ENCODE peak calls at places on chromosome 17, in five cellular contexts. M is cardiac muscle cell, T is A673, E is BJ, Z is pancreas. L is an unnamed sample.
A peak's percentile ranks its signal among the peaks of the same experiment; 100 is the strongest.

GRCh38 chr17:48545539-48545938 is 630 bp upstream of the HOXB2 start:
- DNase-seq in M (no peak), E (no peak), Z (no peak), T (no peak), L (no peak)

GRCh38 chr17:2369039-2369438 is 31.7 kb downstream of the SGSM2 start:
- DNase-seq in Z (no peak), T (no peak), E (no peak), M (no peak), L (no peak)

GRCh38 chr17:58809564-58809936 is 53.9 kb downstream of the PPM1E start:
- DNase-seq in M (no peak), T (no peak), E (no peak), Z (no peak), L (no peak)

GRCh38 chr17:51275381-51275780 is 15.0 kb downstream of the UTP18 start:
- DNase-seq in Z (no peak), T (no peak), M (no peak), E (peak; percentile 81), L (no peak)

GRCh38 chr17:19361326-19361725 is 1.2 kb downstream of the B9D1 start:
- DNase-seq in M (no peak), T (no peak), E (no peak), Z (no peak), L (no peak)

GRCh38 chr17:27290916-27291598 is 2.9 kb upstream of the WSB1 start:
- DNase-seq in M (peak; percentile 31), E (no peak), T (no peak), Z (no peak), L (no peak)

GRCh38 chr17:42918902-42919521 is 18.4 kb downstream of the G6PC1 start:
- DNase-seq in M (no peak), T (no peak), E (no peak), Z (no peak), L (no peak)

GRCh38 chr17:13671341-13671740 is 69.6 kb upstream of the HS3ST3A1 start:
- DNase-seq in M (no peak), E (no peak), T (no peak), Z (no peak), L (no peak)

GRCh38 chr17:62033317-62033716 is 31.8 kb downstream of the MED13 start:
- DNase-seq in Z (no peak), M (no peak), T (no peak), E (no peak), L (no peak)

GRCh38 chr17:70060415-70060814 is 14.6 kb upstream of the KCNJ16 start:
- DNase-seq in T (no peak), M (no peak), E (no peak), Z (no peak), L (no peak)

GRCh38 chr17:43834106-43834505 is 1.2 kb upstream of the MPP3 start:
- DNase-seq in E (no peak), M (no peak), Z (no peak), T (no peak), L (no peak)

GRCh38 chr17:63930951-63931575 is 1.1 kb downstream of the CD79B start:
- DNase-seq in Z (peak; percentile 20), T (no peak), M (no peak), E (no peak), L (no peak)

GRCh38 chr17:40486513-40487370 is 14.7 kb downstream of the TNS4 start:
- DNase-seq in E (no peak), T (no peak), Z (no peak), M (no peak), L (no peak)

GRCh38 chr17:1222321-1222720 is 42.5 kb upstream of the ABR start:
- DNase-seq in T (no peak), M (no peak), Z (no peak), E (no peak), L (no peak)

GRCh38 chr17:55645361-55645760 is 77.3 kb downstream of the TMEM100 start:
- DNase-seq in E (no peak), M (no peak), Z (no peak), T (no peak), L (no peak)

GRCh38 chr17:83009414-83010322 is 69.7 kb upstream of the METRNL start:
- DNase-seq in M (no peak), E (no peak), Z (peak; percentile 19), T (no peak), L (no peak)

GRCh38 chr17:40059729-40060475 is 2.9 kb upstream of the THRA start:
- DNase-seq in Z (no peak), T (no peak), M (no peak), E (no peak), L (no peak)

GRCh38 chr17:83053021-83053778 is 26.2 kb upstream of the METRNL start:
- DNase-seq in E (no peak), T (no peak), Z (no peak), M (no peak), L (no peak)

GRCh38 chr17:82013341-82013740 is 9.3 kb downstream of the CENPX start:
- DNase-seq in E (no peak), M (no peak), Z (no peak), T (no peak), L (no peak)

GRCh38 chr17:59827721-59828477 is 64.8 kb downstream of the TUBD1 start:
- DNase-seq in E (no peak), T (no peak), Z (no peak), M (no peak), L (no peak)

GRCh38 chr17:40075216-40076100 is 12.7 kb downstream of the THRA start:
- DNase-seq in E (no peak), Z (peak; percentile 97), T (peak; percentile 44), M (peak; percentile 78), L (peak; percentile 81)

GRCh38 chr17:55572139-55572538 is 60.9 kb upstream of the SMIM36 start:
- DNase-seq in E (no peak), T (no peak), Z (no peak), M (no peak), L (no peak)

GRCh38 chr17:4488989-4489595 is 9.6 kb upstream of the SPNS2 start:
- DNase-seq in E (no peak), T (no peak), M (no peak), Z (no peak), L (no peak)

GRCh38 chr17:65170839-65171238 is 33.7 kb downstream of the RGS9 start:
- DNase-seq in E (no peak), Z (peak; percentile 82), T (no peak), M (no peak), L (no peak)

GRCh38 chr17:7854851-7855642 is at the start of gene TMEM88:
- DNase-seq in Z (peak; percentile 64), M (peak; percentile 87), E (no peak), T (no peak), L (no peak)

GRCh38 chr17:68085751-68086445 is 50.4 kb downstream of the KPNA2 start:
- DNase-seq in T (no peak), E (no peak), Z (no peak), M (no peak), L (peak; percentile 23)

GRCh38 chr17:43482103-43483012 is 1.4 kb upstream of the DHX8 start:
- DNase-seq in Z (no peak), T (no peak), M (no peak), E (no peak), L (no peak)

GRCh38 chr17:31310260-31310659 is 3.6 kb downstream of the EVI2B start:
- DNase-seq in M (no peak), Z (no peak), T (no peak), E (no peak), L (no peak)

DNA sequence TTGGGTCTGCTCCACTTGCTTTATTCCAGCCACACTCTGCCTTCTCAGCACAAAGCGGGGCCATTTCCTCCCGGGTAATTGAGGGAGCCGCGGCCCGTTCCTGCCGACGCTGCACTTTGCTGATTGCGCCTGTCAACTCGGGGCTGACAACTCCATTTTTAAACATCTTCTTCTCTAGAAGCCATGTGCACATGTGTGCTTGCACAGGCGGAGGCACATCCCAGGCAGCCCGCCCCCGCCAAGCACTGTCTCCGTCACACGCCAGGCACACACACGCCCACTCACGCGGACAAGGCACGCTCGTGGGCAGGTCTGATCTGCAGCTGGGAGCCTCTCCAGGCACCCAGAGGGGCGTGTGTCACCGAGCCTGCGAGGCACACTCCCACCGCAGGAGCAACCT is 63.2 kb downstream of the ENGASE start:
- DNase-seq in T (no peak), M (no peak), Z (no peak), E (no peak), L (no peak)
- H3K27me3 ChIP-seq in T (peaks cover 93% of the 10 kb centered on the region), M (no peaks in the 10 kb centered on the region), Z (peaks cover 4% of the 10 kb centered on the region), E (peaks cover 3% of the 10 kb centered on the region), L (peaks cover 7% of the 10 kb centered on the region)

GRCh38 chr17:16929281-16929680 is 42.6 kb downstream of the TNFRSF13B start:
- DNase-seq in T (no peak), Z (no peak), E (no peak), M (no peak), L (no peak)
- H3K27me3 ChIP-seq in T (no peaks in the 10 kb centered on the region), Z (no peaks in the 10 kb centered on the region), E (peaks cover 12% of the 10 kb centered on the region), M (no peaks in the 10 kb centered on the region), L (no peaks in the 10 kb centered on the region)

DNA sequence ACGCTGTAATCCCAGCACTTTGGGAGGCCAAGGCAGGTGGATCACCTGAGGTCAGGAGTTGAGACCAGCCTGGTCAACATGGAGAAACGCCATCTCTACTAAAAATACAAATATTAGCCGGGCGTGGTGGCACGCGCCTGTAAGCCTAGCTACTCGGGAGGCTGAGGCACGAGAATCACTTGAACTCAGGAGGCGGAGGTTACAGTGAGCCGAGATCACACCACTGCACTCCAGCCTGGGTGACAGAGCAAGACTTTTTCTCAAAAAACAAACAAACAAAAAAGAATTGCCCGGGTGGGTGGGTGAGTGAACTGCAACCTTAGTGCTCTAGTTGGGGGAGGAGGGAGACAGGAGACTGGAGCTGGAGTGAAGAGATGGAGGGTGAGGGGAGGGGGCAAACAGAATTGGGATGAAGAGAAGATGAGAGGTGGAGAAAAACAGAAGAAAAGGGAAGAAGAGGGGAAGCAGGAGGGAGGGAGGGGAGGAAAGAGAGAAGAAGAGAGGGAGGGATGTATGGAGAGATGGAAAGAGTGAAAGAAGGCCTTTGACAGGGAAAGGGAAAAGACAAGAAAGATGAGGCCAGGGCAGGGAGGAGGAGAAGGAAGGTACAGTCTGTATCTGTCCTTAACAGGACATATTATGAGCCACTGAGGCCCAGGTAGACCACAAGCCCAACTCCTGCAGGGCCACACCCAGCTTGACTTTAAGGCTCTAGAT is 5.5 kb upstream of the SRCIN1 start:
- DNase-seq in E (no peak), Z (no peak), M (no peak), T (no peak), L (no peak)
- H3K27me3 ChIP-seq in E (peaks cover 40% of the 10 kb centered on the region), Z (no peaks in the 10 kb centered on the region), M (peaks cover 40% of the 10 kb centered on the region), T (no peaks in the 10 kb centered on the region), L (no peaks in the 10 kb centered on the region)

DNA sequence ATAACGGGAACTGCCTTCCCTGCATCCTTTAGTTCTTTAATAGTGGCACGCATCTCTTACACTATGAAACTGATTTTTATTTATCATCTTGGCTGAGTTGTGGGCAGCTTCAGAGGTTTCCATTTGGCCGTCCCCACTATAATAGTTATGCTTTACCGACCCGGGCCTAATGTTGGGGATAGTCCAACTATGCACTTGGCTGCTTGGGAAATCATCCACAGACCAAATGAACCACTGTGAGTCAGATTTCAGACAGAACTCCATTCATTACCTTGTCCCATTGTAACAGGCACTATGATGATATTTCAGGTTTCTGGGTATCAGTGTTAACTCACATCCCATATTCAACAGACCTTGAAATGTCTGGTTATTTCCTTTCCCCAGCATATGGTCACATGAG is 6.1 kb upstream of the SLFN5 start:
- DNase-seq in Z (no peak), M (no peak), T (no peak), E (no peak), L (no peak)
- H3K27me3 ChIP-seq in Z (no peaks in the 10 kb centered on the region), M (no peaks in the 10 kb centered on the region), T (no peaks in the 10 kb centered on the region), E (peaks cover 1% of the 10 kb centered on the region), L (no peaks in the 10 kb centered on the region)